ENCODE peak calls at places on chromosomes 2 and 18, in ten cellular contexts. W, T, P, L, M, V, S, H, A and R are unnamed samples.

GRCh38 chr2:73404409-73404808 is 18.8 kb downstream of the ALMS1 start:
- DNase-seq in H (no peak), S (no peak), T (no peak), P (no peak), M (no peak), V (no peak), L (no peak), A (no peak), W (no peak), R (no peak)

GRCh38 chr2:50614056-50614455 is 417.9 kb downstream of the NRXN1 start:
- DNase-seq in S (no peak), A (no peak), L (peak), P (no peak), H (no peak), M (no peak), V (no peak), W (no peak), T (no peak), R (no peak)

GRCh38 chr2:96631804-96632435 is 6.2 kb downstream of the KANSL3 start:
- DNase-seq in L (peak), W (no peak), S (no peak), P (no peak), T (peak), A (no peak), V (no peak), H (no peak), M (no peak), R (no peak)

GRCh38 chr2:102826904-102827303 is 65.1 kb downstream of the TMEM182 start:
- DNase-seq in S (peak), M (peak), L (no peak), H (no peak), A (peak), P (peak), V (peak), W (no peak), T (peak), R (no peak)

GRCh38 chr2:28950941-28951630 is 30.0 kb upstream of the TOGARAM2 start:
- DNase-seq in V (peak), M (no peak), P (no peak), W (no peak), L (no peak), T (no peak), A (peak), H (no peak), S (no peak), R (no peak)

GRCh38 chr2:98801286-98801685 is 70.4 kb upstream of the MGAT4A start:
- DNase-seq in M (no peak), H (no peak), P (no peak), A (no peak), W (no peak), L (no peak), V (no peak), S (no peak), T (no peak), R (no peak)

GRCh38 chr18:59810183-59810582 is 89.6 kb upstream of the PMAIP1 start:
- DNase-seq in V (no peak), T (no peak), P (no peak), S (no peak), L (no peak), W (no peak), H (no peak), M (no peak), A (no peak), R (no peak)

GRCh38 chr2:43105586-43106562 is 120.5 kb downstream of the ZFP36L2 start:
- DNase-seq in H (peak), L (peak), W (peak), T (peak), M (peak), V (no peak), S (no peak), A (no peak), P (peak), R (peak)

GRCh38 chr18:74626311-74626874 is 28.7 kb downstream of the ZNF407 start:
- DNase-seq in M (no peak), A (no peak), H (no peak), V (no peak), S (no peak), L (no peak), T (no peak), W (no peak), P (no peak), R (no peak)

GRCh38 chr2:12498703-12499102 is 218.0 kb upstream of the TRIB2 start:
- DNase-seq in T (peak), V (no peak), M (no peak), S (peak), P (no peak), H (no peak), A (no peak), L (peak), W (no peak), R (no peak)

GRCh38 chr2:209062210-209062609 is 361.6 kb upstream of the MAP2 start:
- DNase-seq in T (no peak), L (no peak), M (no peak), S (no peak), P (no peak), W (no peak), H (no peak), V (no peak), A (no peak), R (no peak)